ENCODE peak calls at places on chromosomes 3 and 15, in ten cellular contexts. N is activated CD8-positive, alpha-beta T cell treated with anti-CD3 and anti-CD28 coated beads for 36 hours; A is WTC11; D is A549; Q is tibial artery; E is activated B cell treated with CpG ODN at 0.5 μM for 24 hours; C is HFF-Myc; H is esophagus squamous epithelium; B is lower lobe of right lung; I is epithelial cell of esophagus. S is an unnamed sample.

GRCh38 chr15:53837263-53837662 is 77.8 kb upstream of the WDR72 start:
- DNase-seq in N (no peak), A (no peak), D (no peak), Q (no peak), E (no peak), C (no peak), H (no peak), B (peak), I (peak), S (no peak)

GRCh38 chr15:41259546-41260189 is 28.6 kb downstream of the CHP1 start:
- DNase-seq in N (no peak), A (no peak), D (no peak), Q (no peak), E (no peak), C (no peak), H (no peak), B (no peak), I (no peak), S (no peak)

GRCh38 chr15:40367038-40367672 is 9.1 kb downstream of the DISP2 start:
- DNase-seq in N (no peak), A (no peak), D (no peak), Q (peak), E (no peak), C (no peak), H (no peak), B (no peak), I (no peak), S (no peak)

GRCh38 chr3:4322635-4323034 is 19.5 kb downstream of the SETMAR start:
- DNase-seq in N (no peak), A (no peak), D (no peak), Q (no peak), E (no peak), C (peak), H (no peak), B (no peak), I (peak), S (no peak)

GRCh38 chr15:39684215-39684614 is 98.4 kb downstream of the FSIP1 start:
- DNase-seq in N (no peak), A (no peak), D (no peak), Q (no peak), E (no peak), C (no peak), H (no peak), B (no peak), I (no peak), S (no peak)

GRCh38 chr3:110521019-110521418 is 550.6 kb upstream of the NECTIN3 start:
- DNase-seq in N (no peak), A (no peak), D (peak), Q (no peak), E (no peak), C (peak), H (no peak), B (no peak), I (peak), S (no peak)

GRCh38 chr15:77107068-77107467 is 36.2 kb upstream of the TSPAN3 start:
- DNase-seq in N (no peak), A (no peak), D (no peak), Q (no peak), E (no peak), C (no peak), H (no peak), B (no peak), I (no peak), S (no peak)

GRCh38 chr3:100042144-100042543 is 72.2 kb downstream of the FILIP1L start:
- DNase-seq in N (no peak), A (no peak), D (no peak), Q (no peak), E (no peak), C (peak), H (no peak), B (no peak), I (peak), S (no peak)

GRCh38 chr3:185335799-185336198 is 27.1 kb upstream of the MAP3K13 start:
- DNase-seq in N (no peak), A (no peak), D (peak), Q (no peak), E (no peak), C (no peak), H (no peak), B (no peak), I (peak), S (no peak)

GRCh38 chr15:72967397-72967796 is 84.9 kb upstream of the NEO1 start:
- DNase-seq in N (no peak), A (no peak), D (no peak), Q (no peak), E (no peak), C (no peak), H (no peak), B (no peak), I (peak), S (no peak)

GRCh38 chr3:149599236-149599635 is 58.6 kb downstream of the WWTR1 start:
- DNase-seq in N (no peak), A (no peak), D (no peak), Q (peak), E (no peak), C (no peak), H (no peak), B (no peak), I (no peak), S (no peak)

GRCh38 chr15:74655424-74655823 is 39.8 kb downstream of the CLK3 start:
- DNase-seq in N (peak), A (no peak), D (no peak), Q (no peak), E (no peak), C (no peak), H (no peak), B (no peak), I (no peak), S (no peak)

GRCh38 chr3:63940389-63940757 is 28.2 kb upstream of the SCAANT1 start:
- DNase-seq in N (no peak), A (no peak), D (no peak), Q (no peak), E (no peak), C (no peak), H (no peak), B (no peak), I (peak), S (no peak)

GRCh38 chr3:31124368-31124767 is 229.9 kb upstream of the GADL1 start:
- DNase-seq in N (no peak), A (no peak), D (no peak), Q (no peak), E (no peak), C (no peak), H (no peak), B (no peak), I (no peak), S (no peak)

GRCh38 chr3:14902719-14903118 is 44.7 kb upstream of the NR2C2 start:
- DNase-seq in N (no peak), A (no peak), D (no peak), Q (no peak), E (no peak), C (no peak), H (no peak), B (peak), I (no peak), S (no peak)

GRCh38 chr3:56357266-56357665 is 111.0 kb downstream of the ERC2 start:
- DNase-seq in N (no peak), A (no peak), D (no peak), Q (no peak), E (no peak), C (peak), H (no peak), B (no peak), I (no peak), S (no peak)

GRCh38 chr15:43135351-43135750 is 2.0 kb downstream of the TMEM62 start:
- DNase-seq in N (no peak), A (no peak), D (no peak), Q (no peak), E (no peak), C (no peak), H (no peak), B (no peak), I (no peak), S (no peak)

GRCh38 chr3:100912976-100913375 is 80.2 kb downstream of the ABI3BP start:
- DNase-seq in N (no peak), A (no peak), D (no peak), Q (no peak), E (no peak), C (no peak), H (no peak), B (no peak), I (no peak), S (no peak)

GRCh38 chr15:38251726-38252480 is 733 bp upstream of the SPRED1 start:
- DNase-seq in N (peak), A (peak), D (peak), Q (peak), E (peak), C (peak), H (peak), B (peak), I (peak), S (peak)

GRCh38 chr3:14434105-14434504 is 31.7 kb downstream of the SLC6A6 start:
- DNase-seq in N (peak), A (no peak), D (no peak), Q (no peak), E (no peak), C (no peak), H (no peak), B (peak), I (peak), S (no peak)

GRCh38 chr15:67133738-67134576 is 68.6 kb downstream of the SMAD3 start:
- DNase-seq in N (peak), A (no peak), D (peak), Q (peak), E (no peak), C (no peak), H (no peak), B (no peak), I (peak), S (no peak)

GRCh38 chr15:34376856-34377255 is 9.9 kb upstream of the LPCAT4 start:
- DNase-seq in N (no peak), A (no peak), D (no peak), Q (no peak), E (no peak), C (no peak), H (no peak), B (no peak), I (no peak), S (no peak)

GRCh38 chr3:194998417-194998816 is 272.5 kb downstream of the XXYLT1 start:
- DNase-seq in N (no peak), A (no peak), D (no peak), Q (peak), E (no peak), C (no peak), H (no peak), B (no peak), I (no peak), S (no peak)

GRCh38 chr15:48360841-48361240 is 29.6 kb downstream of the DUT start:
- DNase-seq in N (no peak), A (no peak), D (no peak), Q (no peak), E (no peak), C (no peak), H (no peak), B (no peak), I (peak), S (no peak)

GRCh38 chr15:73800662-73801345 is 47.7 kb upstream of the INSYN1 start:
- DNase-seq in N (no peak), A (no peak), D (peak), Q (peak), E (no peak), C (peak), H (no peak), B (no peak), I (peak), S (no peak)

GRCh38 chr3:116390318-116390717 is 55.0 kb downstream of the LSAMP start:
- DNase-seq in N (no peak), A (no peak), D (no peak), Q (no peak), E (no peak), C (no peak), H (no peak), B (no peak), I (no peak), S (no peak)

GRCh38 chr3:2133191-2133590 is 34.5 kb downstream of the CNTN4 start:
- DNase-seq in N (no peak), A (no peak), D (no peak), Q (no peak), E (no peak), C (no peak), H (no peak), B (no peak), I (no peak), S (no peak)

GRCh38 chr15:80483656-80484055 is 79.5 kb downstream of the ARNT2 start:
- DNase-seq in N (no peak), A (no peak), D (no peak), Q (no peak), E (no peak), C (no peak), H (no peak), B (no peak), I (no peak), S (no peak)

GRCh38 chr15:96416934-96417759 is 86.6 kb downstream of the NR2F2 start:
- DNase-seq in N (no peak), A (peak), D (no peak), Q (no peak), E (no peak), C (no peak), H (no peak), B (no peak), I (peak), S (no peak)

GRCh38 chr3:106249159-106249558 is 380.3 kb upstream of the CBLB start:
- DNase-seq in N (no peak), A (no peak), D (no peak), Q (no peak), E (no peak), C (peak), H (no peak), B (no peak), I (peak), S (no peak)

GRCh38 chr3:462851-463250 is 266.3 kb downstream of the CHL1 start:
- DNase-seq in N (no peak), A (no peak), D (no peak), Q (no peak), E (no peak), C (no peak), H (no peak), B (no peak), I (no peak), S (no peak)

GRCh38 chr3:106810461-106810733 is 566.8 kb upstream of the CCDC54 start:
- DNase-seq in N (no peak), A (no peak), D (no peak), Q (no peak), E (no peak), C (no peak), H (no peak), B (no peak), I (no peak), S (no peak)

GRCh38 chr15:49273734-49274318 is 103.8 kb downstream of the GALK2 start:
- DNase-seq in N (no peak), A (no peak), D (no peak), Q (no peak), E (no peak), C (peak), H (no peak), B (no peak), I (peak), S (no peak)

GRCh38 chr3:60594025-60594424 is 657.2 kb downstream of the FHIT start:
- DNase-seq in N (no peak), A (no peak), D (no peak), Q (peak), E (no peak), C (no peak), H (no peak), B (peak), I (peak), S (no peak)

GRCh38 chr3:187150599-187150998 is 11.3 kb upstream of the RPL39L start:
- DNase-seq in N (peak), A (peak), D (no peak), Q (no peak), E (peak), C (no peak), H (no peak), B (peak), I (peak), S (peak)

DNA sequence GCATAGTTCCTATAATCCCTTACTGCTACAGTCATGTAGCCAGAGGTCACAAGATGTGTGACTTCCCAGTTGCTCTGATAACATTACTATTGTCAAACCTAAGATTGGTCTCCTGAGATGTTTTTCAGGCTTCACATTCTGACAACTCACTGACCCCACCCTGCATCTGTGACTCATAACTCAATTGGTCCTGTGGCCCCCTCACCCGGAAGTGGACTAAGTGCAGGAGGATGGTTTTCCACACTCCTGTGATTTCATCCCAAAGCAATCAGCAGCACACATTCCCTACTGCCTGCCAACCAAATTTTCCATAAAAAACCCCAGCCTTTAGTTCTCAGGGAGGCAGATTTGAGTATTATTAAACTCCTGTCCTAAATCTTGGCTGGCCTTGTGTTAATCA is 564.9 kb upstream of the ZNF385D start:
- DNase-seq in N (no peak), A (no peak), D (no peak), Q (no peak), E (no peak), C (no peak), H (no peak), B (no peak), I (no peak), S (no peak)
- TF ChIP-seq CTCF in N (no peak), A (no peak), D (no peak), Q (no peak), E (no peak), C (no peak), H (no peak), B (no peak), I (no peak), S (no peak)

DNA sequence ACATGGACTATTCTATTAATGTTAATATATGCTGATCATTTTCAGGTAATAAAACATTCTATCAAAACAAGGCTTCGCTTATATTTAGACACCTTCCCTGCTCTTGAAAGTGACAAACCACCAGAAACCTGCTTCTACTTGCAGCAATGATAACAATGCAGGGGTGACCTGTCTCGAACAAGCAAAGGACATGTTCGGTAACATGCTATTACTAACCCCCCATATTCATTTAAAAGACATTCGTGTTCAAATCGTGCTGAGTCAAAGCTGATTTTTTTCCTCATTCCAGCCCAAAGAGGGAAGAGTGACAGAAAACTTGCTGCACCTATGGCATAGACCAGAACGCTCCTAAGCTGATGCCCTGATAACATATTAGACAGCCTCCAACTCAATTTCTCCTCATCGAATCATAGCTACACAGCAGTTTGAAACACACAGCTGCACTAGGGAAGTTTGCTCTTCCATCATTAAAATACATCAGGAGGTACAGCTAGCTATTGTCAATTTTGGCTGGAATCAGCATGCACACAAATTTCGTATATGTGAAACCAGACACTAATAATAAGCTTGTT is 341.5 kb downstream of the FOXP1 start:
- DNase-seq in N (no peak), A (no peak), D (no peak), Q (no peak), E (no peak), C (no peak), H (no peak), B (no peak), I (peak), S (no peak)
- TF ChIP-seq CTCF in N (no peak), A (no peak), D (no peak), Q (no peak), E (no peak), C (no peak), H (no peak), B (no peak), I (no peak), S (no peak)

GRCh38 chr3:47133641-47134040 is 30.3 kb downstream of the SETD2 start:
- DNase-seq in N (no peak), A (no peak), D (no peak), Q (no peak), E (no peak), C (no peak), H (no peak), B (no peak), I (no peak), S (no peak)

GRCh38 chr3:47130557-47130956 is 33.4 kb downstream of the SETD2 start:
- DNase-seq in N (no peak), A (no peak), D (no peak), Q (no peak), E (no peak), C (no peak), H (no peak), B (no peak), I (no peak), S (no peak)

GRCh38 chr3:47134311-47134710 is 29.6 kb downstream of the SETD2 start:
- DNase-seq in N (no peak), A (no peak), D (no peak), Q (no peak), E (no peak), C (no peak), H (no peak), B (no peak), I (no peak), S (no peak)
- TF ChIP-seq CTCF in N (no peak), A (no peak), D (no peak), Q (no peak), E (no peak), C (no peak), H (no peak), B (no peak), I (no peak), S (no peak)

DNA sequence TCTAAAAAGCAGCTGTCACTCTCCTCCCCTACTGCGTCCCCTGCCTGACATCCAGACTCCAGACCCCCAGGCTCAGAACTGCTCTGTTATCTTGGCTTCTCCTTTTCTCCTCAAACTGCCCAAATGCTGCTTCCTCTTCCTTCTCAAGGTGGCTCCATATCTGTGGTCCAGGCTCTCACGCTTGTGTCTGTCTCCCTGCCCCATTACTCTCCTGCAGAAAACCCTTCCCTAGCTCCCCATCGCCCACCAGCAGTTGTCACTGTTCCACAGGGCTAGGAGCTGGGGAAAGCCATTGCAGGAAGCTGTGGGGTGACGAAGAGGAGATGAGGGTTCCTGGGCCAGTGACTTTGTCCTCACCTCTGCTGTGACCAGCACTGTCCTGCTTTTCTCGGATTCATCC is 30.7 kb upstream of the CGNL1 start:
- DNase-seq in N (no peak), A (peak), D (no peak), Q (no peak), E (no peak), C (no peak), H (no peak), B (no peak), I (no peak), S (no peak)
- TF ChIP-seq CTCF in N (no peak), A (no peak), D (peak), Q (no peak), E (no peak), C (peak), H (no peak), B (no peak), I (peak), S (no peak)

GRCh38 chr15:52563499-52564060 is 5.2 kb downstream of the ARPP19 start:
- DNase-seq in N (no peak), A (no peak), D (no peak), Q (no peak), E (no peak), C (no peak), H (no peak), B (no peak), I (no peak), S (no peak)

GRCh38 chr15:52569244-52569585 is 385 bp upstream of the ARPP19 start:
- DNase-seq in N (no peak), A (no peak), D (no peak), Q (no peak), E (no peak), C (no peak), H (no peak), B (no peak), I (no peak), S (no peak)

GRCh38 chr15:52566889-52567288 is 1.9 kb downstream of the ARPP19 start:
- DNase-seq in N (no peak), A (no peak), D (no peak), Q (no peak), E (no peak), C (no peak), H (no peak), B (no peak), I (no peak), S (no peak)

GRCh38 chr15:52567886-52568568 is 803 bp downstream of the ARPP19 start:
- DNase-seq in N (peak), A (peak), D (peak), Q (no peak), E (no peak), C (no peak), H (no peak), B (peak), I (peak), S (no peak)

DNA sequence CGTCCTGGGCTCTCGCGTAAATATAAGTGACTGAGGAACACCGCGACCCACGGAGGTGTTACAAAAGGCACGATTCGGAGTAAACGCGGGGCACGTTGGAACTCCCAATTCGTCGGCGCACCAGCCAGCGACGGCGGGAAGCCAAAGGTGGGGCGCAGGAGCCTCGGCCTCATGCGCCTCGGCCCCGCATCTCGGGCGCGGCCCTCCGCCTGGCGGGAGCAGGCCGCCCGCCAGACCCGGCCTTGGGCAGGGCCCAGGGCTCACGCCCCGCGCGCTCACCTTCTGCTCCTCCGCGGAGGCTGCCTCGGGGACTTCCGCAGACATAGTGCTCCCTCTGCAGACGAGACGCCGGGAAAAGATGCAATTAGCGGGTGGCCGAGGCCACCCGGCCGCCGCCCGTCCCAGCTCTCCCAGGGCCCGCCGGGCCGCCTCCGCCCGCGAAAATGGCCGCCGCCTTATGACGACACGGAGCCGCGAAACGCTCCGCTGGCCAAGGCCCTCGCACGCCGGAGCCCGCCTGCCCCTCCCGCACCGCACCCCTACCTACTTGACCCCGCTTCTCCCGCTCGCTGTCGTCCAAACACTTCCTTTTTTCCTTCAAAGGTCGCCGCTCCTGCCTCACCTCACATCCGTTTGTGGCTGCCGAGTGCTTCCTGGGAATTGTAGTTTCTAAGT is at the start of gene ARPP19:
- DNase-seq in N (peak), A (peak), D (peak), Q (peak), E (peak), C (peak), H (peak), B (peak), I (peak), S (peak)
- TF ChIP-seq CTCF in N (no peak), A (no peak), D (no peak), Q (no peak), E (no peak), C (no peak), H (no peak), B (no peak), I (peak), S (no peak)